ENCODE peak calls at places on chromosomes 6 and 20, in six cellular contexts. E is sigmoid colon, K is endothelial cell of umbilical vein, I is H1, O is HL-60, X is upper lobe of left lung. V is an unnamed sample.

GRCh38 chr20:43046946-43047345 is 142.8 kb downstream of the PTPRT start:
- DNase-seq in E (no peak), K (no peak), I (no peak), O (no peak), X (no peak), V (no peak)

GRCh38 chr6:170082531-170083187 is 208.2 kb downstream of the DLL1 start:
- DNase-seq in E (no peak), K (no peak), I (no peak), O (peak; percentile 51), X (peak; percentile 19), V (no peak)

GRCh38 chr6:68642977-68643376 is 7.9 kb downstream of the ADGRB3 start:
- DNase-seq in E (no peak), K (no peak), I (no peak), O (no peak), X (no peak), V (no peak)

GRCh38 chr20:14441201-14441600 is 103.8 kb upstream of the FLRT3 start:
- DNase-seq in E (no peak), K (no peak), I (no peak), O (peak; percentile 74), X (no peak), V (no peak)

GRCh38 chr6:120214097-120214496 is 864.5 kb upstream of the MAN1A1 start:
- DNase-seq in E (no peak), K (no peak), I (no peak), O (no peak), X (no peak), V (no peak)

GRCh38 chr6:158014505-158015187 is 33.0 kb downstream of the SYNJ2 start:
- DNase-seq in E (peak; percentile 46), K (no peak), I (no peak), O (no peak), X (no peak), V (no peak)

GRCh38 chr20:54475334-54476287 is at the start of gene DOK5:
- DNase-seq in E (peak; percentile 71), K (peak; percentile 29), I (no peak), O (no peak), X (no peak), V (no peak)

GRCh38 chr6:53803081-53803860 is 8.5 kb downstream of the LRRC1 start:
- DNase-seq in E (no peak), K (no peak), I (no peak), O (no peak), X (no peak), V (no peak)

GRCh38 chr6:152295346-152295745 is 341.8 kb downstream of the SYNE1 start:
- DNase-seq in E (no peak), K (no peak), I (no peak), O (no peak), X (no peak), V (no peak)

GRCh38 chr6:154232013-154232920 is 124.3 kb downstream of the IPCEF1 start:
- DNase-seq in E (no peak), K (no peak), I (no peak), O (no peak), X (no peak), V (no peak)

GRCh38 chr6:142207265-142207877 is 60.3 kb downstream of the VTA1 start:
- DNase-seq in E (no peak), K (peak; percentile 71), I (peak; percentile 21), O (peak; percentile 40), X (peak; percentile 49), V (peak; percentile 5)

GRCh38 chr6:30264731-30265130 is 51.5 kb upstream of the TRIM26 start:
- DNase-seq in E (no peak), K (no peak), I (no peak), O (no peak), X (no peak), V (no peak)

GRCh38 chr20:2771631-2772080 is 28.8 kb downstream of the CPXM1 start:
- DNase-seq in E (no peak), K (peak; percentile 45), I (no peak), O (no peak), X (no peak), V (no peak)

GRCh38 chr20:40672095-40672494 is 16.9 kb downstream of the MAFB start:
- DNase-seq in E (no peak), K (no peak), I (no peak), O (no peak), X (no peak), V (no peak)

GRCh38 chr6:127547909-127548649 is 28.9 kb upstream of the C6orf58 start:
- DNase-seq in E (no peak), K (no peak), I (no peak), O (no peak), X (no peak), V (no peak)

GRCh38 chr20:36467076-36467999 is 74.0 kb upstream of the MYL9 start:
- DNase-seq in E (peak; percentile 77), K (peak; percentile 64), I (no peak), O (no peak), X (peak; percentile 62), V (no peak)

GRCh38 chr6:169853196-169854082 is 102.0 kb downstream of the ERMARD start:
- DNase-seq in E (no peak), K (no peak), I (no peak), O (no peak), X (no peak), V (no peak)

GRCh38 chr20:50652702-50653294 is 38.5 kb downstream of the RIPOR3 start:
- DNase-seq in E (no peak), K (no peak), I (no peak), O (peak; percentile 89), X (no peak), V (no peak)

GRCh38 chr20:59633646-59634045 is 29.3 kb downstream of the PHACTR3 start:
- DNase-seq in E (no peak), K (no peak), I (no peak), O (no peak), X (no peak), V (no peak)

GRCh38 chr20:41452226-41452625 is 85.6 kb upstream of the EMILIN3 start:
- DNase-seq in E (no peak), K (no peak), I (no peak), O (no peak), X (no peak), V (no peak)

GRCh38 chr6:155244434-155244833 is 19.4 kb upstream of the CLDN20 start:
- DNase-seq in E (no peak), K (no peak), I (no peak), O (no peak), X (no peak), V (no peak)

GRCh38 chr6:14313220-14313619 is 195.6 kb downstream of the CD83 start:
- DNase-seq in E (no peak), K (no peak), I (no peak), O (no peak), X (no peak), V (no peak)

GRCh38 chr6:153275997-153276396 is 144.9 kb upstream of the RGS17 start:
- DNase-seq in E (no peak), K (no peak), I (no peak), O (no peak), X (no peak), V (no peak)

DNA sequence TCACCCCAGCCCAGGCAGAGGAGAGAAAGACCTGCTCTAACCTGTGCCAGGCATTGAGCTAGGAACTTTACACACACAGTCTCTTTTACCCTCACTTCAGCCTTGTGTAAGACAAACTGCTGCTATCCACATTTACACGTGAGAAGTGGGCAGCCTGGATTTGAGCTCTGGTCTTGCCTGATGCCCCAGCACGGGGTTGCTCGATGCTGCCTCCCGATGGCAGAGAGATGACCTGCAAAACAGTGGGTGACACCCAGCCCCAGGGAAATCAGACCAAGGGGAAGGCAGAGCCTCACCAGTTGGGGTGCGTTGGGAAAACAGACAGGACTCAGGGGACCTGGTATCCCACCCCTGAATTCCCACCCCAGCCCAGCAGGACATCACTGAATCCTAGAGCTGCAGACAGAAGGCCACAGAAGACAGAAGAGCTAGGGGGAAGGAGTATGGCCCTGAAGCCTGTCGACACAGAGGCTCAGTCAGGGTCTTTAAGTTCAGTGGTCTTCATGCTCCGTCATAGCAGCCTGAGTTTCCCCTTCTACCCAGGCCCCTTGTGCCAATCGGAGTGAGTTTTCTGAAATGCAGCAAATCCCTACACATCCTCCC is 990 bp downstream of the BPI start:
- DNase-seq in E (no peak), K (peak; percentile 30), I (peak; percentile 10), O (peak; percentile 94), X (peak; percentile 73), V (peak; percentile 7)
- TF ChIP-seq CTCF in E (peak; percentile 12), K (peak; percentile 40), I (peak; percentile 86), O (peak; percentile 79), X (peak; percentile 20), V (peak; percentile 79)

GRCh38 chr6:31356946-31357466 is at the start of gene HLA-B:
- DNase-seq in E (peak; percentile 94), K (peak; percentile 89), I (no peak), O (peak; percentile 78), X (peak; percentile 71), V (peak; percentile 53)
- TF ChIP-seq POLR2AphosphoS5 in E (peak; percentile 98), K (no peak), I (peak; percentile 26), O (no peak), X (no peak), V (no peak)

GRCh38 chr6:140340795-140341194 is 966.3 kb upstream of the CITED2 start:
- DNase-seq in E (no peak), K (no peak), I (no peak), O (no peak), X (no peak), V (no peak)
- TF ChIP-seq CTCF in E (no peak), K (no peak), I (no peak), O (no peak), X (no peak), V (no peak)

GRCh38 chr20:26276811-26277210 is 580.2 kb upstream of the ZNF337 start:
- DNase-seq in E (peak; percentile 53), K (no peak), I (no peak), O (no peak), X (no peak), V (no peak)
- TF ChIP-seq POLR2AphosphoS5 in E (no peak), K (no peak), I (no peak), O (no peak), X (no peak), V (no peak)

DNA sequence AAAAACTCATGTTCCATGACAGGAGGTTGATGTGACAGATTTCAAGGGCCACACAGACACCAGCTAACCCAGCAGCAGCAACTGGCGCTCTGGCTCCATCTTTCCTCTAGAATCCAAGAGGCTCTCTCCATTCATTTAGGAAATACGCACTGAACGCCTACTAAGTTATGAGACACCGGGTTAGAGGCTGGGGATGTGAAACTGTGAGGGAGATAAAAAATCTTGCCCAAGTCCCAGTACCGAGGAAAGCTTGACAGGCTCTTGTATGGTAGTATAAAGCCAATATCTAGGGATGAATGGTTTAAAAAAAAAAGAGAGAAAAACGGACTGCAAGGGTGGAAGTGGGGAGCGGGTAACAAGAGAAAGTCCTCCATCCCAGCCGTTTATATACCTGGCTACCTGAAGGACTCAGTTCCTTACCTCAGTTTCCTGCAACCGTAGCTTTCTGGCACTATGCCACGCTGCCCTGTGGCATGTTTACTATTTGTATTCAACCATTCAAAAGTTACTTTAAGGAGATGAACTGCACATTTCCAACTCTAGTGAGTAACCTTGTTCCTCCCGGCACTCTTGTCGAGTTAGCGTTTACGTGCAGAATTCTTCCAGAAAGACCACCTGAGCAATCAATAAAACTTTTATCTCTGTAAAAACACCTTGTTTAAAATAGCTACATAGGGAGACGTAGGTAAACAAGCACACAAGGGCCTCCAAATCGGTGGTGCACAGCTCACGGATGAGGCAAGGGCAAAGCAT is 1.7 kb downstream of the BEND3 start:
- DNase-seq in E (peak; percentile 48), K (no peak), I (no peak), O (no peak), X (no peak), V (no peak)
- TF ChIP-seq CTCF in E (no peak), K (no peak), I (no peak), O (no peak), X (no peak), V (no peak)

V was measured in Panc1.